ENCODE peak calls at places on chromosomes 1 and 21, in eight cellular contexts. One of them, this sample, is unnamed.
A peak's percentile ranks its signal among the peaks of the same experiment; 100 is the strongest.

GRCh38 chr21:24045373-24045772 is 1561.9 kb downstream of the MRPL39 start:
- DNase-seq in activated T-cell treated with anti-CD3 and anti-CD28 coated beads, Interleukin-2, amount 50 U/mL, for 24 hours: no peak
- DNase-seq in RCC 7860: no peak
- DNase-seq in Calu3: no peak
- DNase-seq in nucleus accumbens: no peak
- DNase-seq in lower lobe of right lung: no peak
- DNase-seq in GM19239: no peak
- DNase-seq in EH: no peak
- DNase-seq in this sample: no peak

GRCh38 chr1:217528271-217528670 is 102.6 kb downstream of the GPATCH2 start:
- DNase-seq in lower lobe of right lung: no peak
- DNase-seq in nucleus accumbens: no peak
- DNase-seq in EH: peak; percentile 73
- DNase-seq in Calu3: no peak
- DNase-seq in RCC 7860: no peak
- DNase-seq in activated T-cell treated with anti-CD3 and anti-CD28 coated beads, Interleukin-2, amount 50 U/mL, for 24 hours: no peak
- DNase-seq in GM19239: no peak
- DNase-seq in this sample: no peak

GRCh38 chr1:200180821-200181220 is 153.3 kb downstream of the NR5A2 start:
- DNase-seq in activated T-cell treated with anti-CD3 and anti-CD28 coated beads, Interleukin-2, amount 50 U/mL, for 24 hours: no peak
- DNase-seq in GM19239: no peak
- DNase-seq in lower lobe of right lung: no peak
- DNase-seq in nucleus accumbens: no peak
- DNase-seq in Calu3: peak; percentile 48
- DNase-seq in RCC 7860: peak; percentile 57
- DNase-seq in EH: peak; percentile 85
- DNase-seq in this sample: peak; percentile 50

GRCh38 chr1:108639899-108640560 is 20.9 kb downstream of the HENMT1 start:
- DNase-seq in lower lobe of right lung: no peak
- DNase-seq in RCC 7860: no peak
- DNase-seq in activated T-cell treated with anti-CD3 and anti-CD28 coated beads, Interleukin-2, amount 50 U/mL, for 24 hours: peak; percentile 56
- DNase-seq in Calu3: no peak
- DNase-seq in GM19239: no peak
- DNase-seq in EH: no peak
- DNase-seq in nucleus accumbens: no peak
- DNase-seq in this sample: peak; percentile 7

GRCh38 chr1:8095584-8095983 is 69.5 kb upstream of the ERRFI1 start:
- DNase-seq in lower lobe of right lung: no peak
- DNase-seq in nucleus accumbens: no peak
- DNase-seq in GM19239: no peak
- DNase-seq in activated T-cell treated with anti-CD3 and anti-CD28 coated beads, Interleukin-2, amount 50 U/mL, for 24 hours: no peak
- DNase-seq in RCC 7860: peak; percentile 61
- DNase-seq in EH: no peak
- DNase-seq in Calu3: no peak
- DNase-seq in this sample: peak; percentile 24

GRCh38 chr1:207455183-207455754 is 1.1 kb downstream of the CR2 start:
- DNase-seq in EH: no peak
- DNase-seq in activated T-cell treated with anti-CD3 and anti-CD28 coated beads, Interleukin-2, amount 50 U/mL, for 24 hours: no peak
- DNase-seq in nucleus accumbens: no peak
- DNase-seq in Calu3: no peak
- DNase-seq in GM19239: no peak
- DNase-seq in lower lobe of right lung: no peak
- DNase-seq in RCC 7860: no peak
- DNase-seq in this sample: no peak

GRCh38 chr21:42532466-42533181 is 19.0 kb downstream of the SLC37A1 start:
- DNase-seq in GM19239: no peak
- DNase-seq in EH: peak; percentile 30
- DNase-seq in activated T-cell treated with anti-CD3 and anti-CD28 coated beads, Interleukin-2, amount 50 U/mL, for 24 hours: no peak
- DNase-seq in lower lobe of right lung: peak; percentile 74
- DNase-seq in RCC 7860: no peak
- DNase-seq in Calu3: no peak
- DNase-seq in nucleus accumbens: peak; percentile 87
- DNase-seq in this sample: no peak

GRCh38 chr1:92691937-92692336 is 93.0 kb downstream of the EVI5 start:
- DNase-seq in EH: no peak
- DNase-seq in Calu3: no peak
- DNase-seq in lower lobe of right lung: no peak
- DNase-seq in activated T-cell treated with anti-CD3 and anti-CD28 coated beads, Interleukin-2, amount 50 U/mL, for 24 hours: no peak
- DNase-seq in nucleus accumbens: no peak
- DNase-seq in GM19239: no peak
- DNase-seq in RCC 7860: no peak
- DNase-seq in this sample: no peak

GRCh38 chr1:48493970-48494769 is 22.2 kb upstream of the SPATA6 start:
- DNase-seq in GM19239: no peak
- DNase-seq in lower lobe of right lung: no peak
- DNase-seq in activated T-cell treated with anti-CD3 and anti-CD28 coated beads, Interleukin-2, amount 50 U/mL, for 24 hours: no peak
- DNase-seq in nucleus accumbens: peak; percentile 71
- DNase-seq in Calu3: peak; percentile 25
- DNase-seq in RCC 7860: peak; percentile 16
- DNase-seq in EH: peak; percentile 89
- DNase-seq in this sample: peak; percentile 32

GRCh38 chr1:6544831-6545230 is 9.5 kb downstream of the NOL9 start:
- DNase-seq in GM19239: no peak
- DNase-seq in EH: peak; percentile 19
- DNase-seq in activated T-cell treated with anti-CD3 and anti-CD28 coated beads, Interleukin-2, amount 50 U/mL, for 24 hours: no peak
- DNase-seq in Calu3: no peak
- DNase-seq in lower lobe of right lung: no peak
- DNase-seq in RCC 7860: no peak
- DNase-seq in nucleus accumbens: no peak
- DNase-seq in this sample: peak; percentile 32

GRCh38 chr1:61808968-61809367 is 66.7 kb downstream of the PATJ start:
- DNase-seq in EH: peak; percentile 74
- DNase-seq in lower lobe of right lung: no peak
- DNase-seq in nucleus accumbens: no peak
- DNase-seq in activated T-cell treated with anti-CD3 and anti-CD28 coated beads, Interleukin-2, amount 50 U/mL, for 24 hours: no peak
- DNase-seq in GM19239: no peak
- DNase-seq in RCC 7860: no peak
- DNase-seq in Calu3: no peak
- DNase-seq in this sample: no peak